ENCODE peak calls at places on chromosomes 1 and 21, in four cellular contexts. N, P, Y and H are unnamed samples.

GRCh38 chr21:44625756-44626155 is 1.1 kb upstream of the KRTAP10-9 start:
- DNase-seq in N (no peak), P (no peak), Y (no peak), H (no peak)

GRCh38 chr1:51916587-51917405 is 38.3 kb upstream of the NRDC start:
- DNase-seq in N (peak), P (no peak), Y (no peak), H (no peak)

GRCh38 chr21:45278156-45278911 is 9.4 kb downstream of the POFUT2 start:
- DNase-seq in N (no peak), P (no peak), Y (no peak), H (no peak)

GRCh38 chr1:165490175-165490574 is 45.2 kb upstream of the RXRG start:
- DNase-seq in N (no peak), P (no peak), Y (no peak), H (no peak)

GRCh38 chr1:20134995-20135394 is 4.1 kb upstream of the PLA2G2F start:
- DNase-seq in N (no peak), P (no peak), Y (no peak), H (no peak)

GRCh38 chr21:25296239-25296638 is 311.0 kb downstream of the MRPL39 start:
- DNase-seq in N (no peak), P (no peak), Y (no peak), H (no peak)

GRCh38 chr1:239997515-239998311 is 94.0 kb upstream of the FMN2 start:
- DNase-seq in N (no peak), P (no peak), Y (no peak), H (no peak)

GRCh38 chr1:2373551-2374259 is 17.6 kb downstream of the MORN1 start:
- DNase-seq in N (no peak), P (peak), Y (no peak), H (peak)

GRCh38 chr1:184020328-184020727 is 17.2 kb downstream of the COLGALT2 start:
- DNase-seq in N (no peak), P (no peak), Y (no peak), H (no peak)

GRCh38 chr1:3114131-3114744 is 45.2 kb downstream of the PRDM16 start:
- DNase-seq in N (no peak), P (no peak), Y (no peak), H (no peak)

GRCh38 chr1:37393173-37393572 is 81.2 kb upstream of the ZC3H12A start:
- DNase-seq in N (no peak), P (no peak), Y (no peak), H (no peak)

GRCh38 chr1:169914534-169914933 is 20.8 kb upstream of the SCYL3 start:
- DNase-seq in N (peak), P (no peak), Y (no peak), H (no peak)

GRCh38 chr1:172145656-172146055 is 274.8 kb upstream of the C1orf105 start:
- DNase-seq in N (no peak), P (no peak), Y (no peak), H (no peak)

GRCh38 chr1:70826428-70826827 is 221.2 kb downstream of the PTGER3 start:
- DNase-seq in N (no peak), P (no peak), Y (no peak), H (no peak)

GRCh38 chr1:37151789-37152188 is 117.5 kb upstream of the GRIK3 start:
- DNase-seq in N (no peak), P (no peak), Y (no peak), H (no peak)

GRCh38 chr1:179598631-179599030 is 7.0 kb downstream of the TDRD5 start:
- DNase-seq in N (no peak), P (no peak), Y (no peak), H (no peak)

GRCh38 chr21:45801129-45801735 is 157.7 kb downstream of the PCBP3 start:
- DNase-seq in N (no peak), P (no peak), Y (no peak), H (no peak)

GRCh38 chr1:220791287-220791686 is 4.6 kb downstream of the MTARC1 start:
- DNase-seq in N (no peak), P (no peak), Y (no peak), H (no peak)

GRCh38 chr1:230735447-230735846 is 11.7 kb upstream of the CAPN9 start:
- DNase-seq in N (no peak), P (no peak), Y (no peak), H (no peak)

GRCh38 chr1:94425821-94426484 is 7.8 kb downstream of the ABCD3 start:
- DNase-seq in N (no peak), P (no peak), Y (no peak), H (no peak)

GRCh38 chr1:18945401-18945849 is 11.1 kb downstream of the IFFO2 start:
- DNase-seq in N (peak), P (no peak), Y (no peak), H (no peak)

GRCh38 chr1:194538453-194538852 is 1352.0 kb upstream of the B3GALT2 start:
- DNase-seq in N (no peak), P (no peak), Y (no peak), H (no peak)

GRCh38 chr1:53316058-53316741 is 11.7 kb downstream of the LRP8 start:
- DNase-seq in N (peak), P (no peak), Y (no peak), H (no peak)

GRCh38 chr1:208141793-208142192 is 102.4 kb downstream of the PLXNA2 start:
- DNase-seq in N (no peak), P (no peak), Y (no peak), H (no peak)

GRCh38 chr1:157209514-157209913 is 71.3 kb upstream of the ETV3 start:
- DNase-seq in N (no peak), P (no peak), Y (no peak), H (no peak)

GRCh38 chr1:162009501-162010174 is 14.0 kb downstream of the OLFML2B start:
- DNase-seq in N (no peak), P (no peak), Y (no peak), H (no peak)

GRCh38 chr1:167936930-167937708 is at the start of gene MPC2:
- DNase-seq in N (peak), P (peak), Y (peak), H (peak)

GRCh38 chr1:16981269-16981849 is 939 bp upstream of the MFAP2 start:
- DNase-seq in N (peak), P (no peak), Y (no peak), H (no peak)